ENCODE peak calls at places on chromosomes 7 and 10, in four cellular contexts. One of them, this sample, is unnamed.

GRCh38 chr10:31020128-31020527 is 11.5 kb downstream of the ZNF438 start:
- DNase-seq in mucosa of descending colon: no peak
- DNase-seq in BJ: no peak
- DNase-seq in gastrocnemius medialis: no peak
- DNase-seq in this sample: peak

GRCh38 chr7:31027161-31027965 is 24.7 kb upstream of the ADCYAP1R1 start:
- DNase-seq in mucosa of descending colon: peak
- DNase-seq in BJ: no peak
- DNase-seq in gastrocnemius medialis: no peak
- DNase-seq in this sample: no peak

GRCh38 chr10:124512040-124512428 is 50.4 kb downstream of the LHPP start:
- DNase-seq in mucosa of descending colon: no peak
- DNase-seq in BJ: no peak
- DNase-seq in gastrocnemius medialis: no peak
- DNase-seq in this sample: no peak

GRCh38 chr10:11875499-11876281 is 52.5 kb downstream of the PROSER2 start:
- DNase-seq in mucosa of descending colon: peak
- DNase-seq in BJ: peak
- DNase-seq in gastrocnemius medialis: peak
- DNase-seq in this sample: peak

GRCh38 chr10:85105614-85106013 is 777.2 kb downstream of the CCSER2 start:
- DNase-seq in mucosa of descending colon: no peak
- DNase-seq in BJ: no peak
- DNase-seq in gastrocnemius medialis: no peak
- DNase-seq in this sample: no peak

GRCh38 chr10:49112851-49113250 is 2.5 kb downstream of the VSTM4 start:
- DNase-seq in mucosa of descending colon: no peak
- DNase-seq in BJ: no peak
- DNase-seq in gastrocnemius medialis: no peak
- DNase-seq in this sample: no peak

GRCh38 chr7:40879941-40880558 is 745.2 kb downstream of the SUGCT start:
- DNase-seq in mucosa of descending colon: no peak
- DNase-seq in BJ: no peak
- DNase-seq in gastrocnemius medialis: no peak
- DNase-seq in this sample: peak

GRCh38 chr10:5252177-5253037 is 55.8 kb downstream of the AKR1C4 start:
- DNase-seq in mucosa of descending colon: no peak
- DNase-seq in BJ: no peak
- DNase-seq in gastrocnemius medialis: no peak
- DNase-seq in this sample: no peak

GRCh38 chr10:26216577-26216948 is at the start of gene GAD2:
- DNase-seq in mucosa of descending colon: no peak
- DNase-seq in BJ: no peak
- DNase-seq in gastrocnemius medialis: no peak
- DNase-seq in this sample: no peak

GRCh38 chr10:98415710-98416077 is 712 bp upstream of the PYROXD2 start:
- DNase-seq in mucosa of descending colon: no peak
- DNase-seq in BJ: no peak
- DNase-seq in gastrocnemius medialis: no peak
- DNase-seq in this sample: no peak

GRCh38 chr7:93461350-93461749 is 113.2 kb downstream of the CALCR start:
- DNase-seq in mucosa of descending colon: no peak
- DNase-seq in BJ: no peak
- DNase-seq in gastrocnemius medialis: no peak
- DNase-seq in this sample: no peak
- TF ChIP-seq CTCF in mucosa of descending colon: no peak
- TF ChIP-seq CTCF in BJ: no peak
- TF ChIP-seq CTCF in gastrocnemius medialis: no peak
- TF ChIP-seq CTCF in this sample: no peak

DNA sequence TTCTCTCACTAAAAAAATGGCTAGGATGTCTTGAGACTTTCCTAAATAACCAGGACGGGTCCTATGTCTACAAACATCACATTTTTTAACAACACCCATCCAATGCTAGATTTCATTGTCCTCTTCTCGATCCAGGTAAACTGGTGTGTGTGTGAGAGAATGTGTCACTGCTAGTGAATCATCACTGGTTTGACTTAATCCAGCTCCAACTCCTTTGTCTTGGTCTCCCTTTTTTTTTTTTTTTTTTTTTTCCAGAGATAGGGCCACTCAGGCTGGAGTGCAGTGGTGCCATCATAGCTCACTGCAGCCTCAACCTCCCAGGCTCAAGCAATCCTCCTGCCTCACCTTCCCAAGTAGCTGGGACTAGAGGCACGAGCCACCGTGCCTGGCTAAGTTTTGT is 2.0 kb upstream of the UFSP1 start:
- DNase-seq in mucosa of descending colon: no peak
- DNase-seq in BJ: no peak
- DNase-seq in gastrocnemius medialis: no peak
- DNase-seq in this sample: no peak
- TF ChIP-seq CTCF in mucosa of descending colon: no peak
- TF ChIP-seq CTCF in BJ: no peak
- TF ChIP-seq CTCF in gastrocnemius medialis: no peak
- TF ChIP-seq CTCF in this sample: no peak

DNA sequence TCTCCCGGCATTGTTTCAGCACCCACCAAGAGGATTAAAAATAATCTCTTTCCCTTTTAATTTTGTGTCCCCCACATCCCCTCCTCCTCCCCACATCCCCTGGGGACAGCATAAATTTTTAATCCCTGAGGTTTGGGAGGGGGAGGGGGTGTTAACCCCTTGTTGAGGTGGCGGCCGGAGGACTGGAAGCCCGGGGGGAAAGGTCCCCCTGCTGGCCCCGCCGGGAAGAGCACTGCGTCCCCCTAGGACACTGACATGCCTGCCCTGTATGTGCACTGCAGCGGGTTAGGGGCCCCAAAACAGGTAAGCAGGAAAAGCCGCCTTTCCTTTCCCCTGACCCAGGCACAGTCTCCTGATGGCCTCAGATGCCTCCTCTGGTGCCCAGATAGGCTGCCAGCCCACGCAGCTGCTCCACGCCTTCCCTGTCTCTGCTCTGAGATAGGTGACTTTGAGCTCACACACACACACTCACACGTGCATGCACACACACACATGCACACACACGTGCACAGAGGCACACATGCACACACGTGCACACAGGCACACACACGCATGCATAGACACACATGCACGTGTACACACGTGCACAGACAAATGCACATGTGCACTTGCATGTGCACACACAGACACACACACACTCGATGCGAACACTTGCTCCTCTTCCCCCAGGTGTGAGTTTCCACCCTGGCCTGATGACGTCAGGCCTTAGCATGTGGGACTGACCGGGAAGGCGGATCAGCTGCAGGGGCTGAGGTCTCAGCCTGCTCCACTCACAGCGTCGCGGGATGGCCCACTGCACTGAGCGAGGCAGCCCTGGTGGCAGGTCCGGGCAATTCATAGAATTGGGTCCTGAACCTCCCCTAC is 12.3 kb downstream of the CNPY1 start:
- DNase-seq in mucosa of descending colon: no peak
- DNase-seq in BJ: no peak
- DNase-seq in gastrocnemius medialis: no peak
- DNase-seq in this sample: no peak
- TF ChIP-seq CTCF in mucosa of descending colon: no peak
- TF ChIP-seq CTCF in BJ: peak
- TF ChIP-seq CTCF in gastrocnemius medialis: peak
- TF ChIP-seq CTCF in this sample: peak

GRCh38 chr7:143288836-143289235 is 685 bp downstream of the CASP2 start:
- DNase-seq in mucosa of descending colon: no peak
- DNase-seq in BJ: no peak
- DNase-seq in gastrocnemius medialis: no peak
- DNase-seq in this sample: peak

GRCh38 chr7:143289421-143289820 is 1.3 kb downstream of the CASP2 start:
- DNase-seq in mucosa of descending colon: no peak
- DNase-seq in BJ: no peak
- DNase-seq in gastrocnemius medialis: no peak
- DNase-seq in this sample: no peak

GRCh38 chr7:143286522-143286890 is 1.6 kb upstream of the CASP2 start:
- DNase-seq in mucosa of descending colon: no peak
- DNase-seq in BJ: no peak
- DNase-seq in gastrocnemius medialis: no peak
- DNase-seq in this sample: no peak

GRCh38 chr7:143287321-143287934 is 723 bp upstream of the CASP2 start:
- DNase-seq in mucosa of descending colon: no peak
- DNase-seq in BJ: no peak
- DNase-seq in gastrocnemius medialis: no peak
- DNase-seq in this sample: no peak

DNA sequence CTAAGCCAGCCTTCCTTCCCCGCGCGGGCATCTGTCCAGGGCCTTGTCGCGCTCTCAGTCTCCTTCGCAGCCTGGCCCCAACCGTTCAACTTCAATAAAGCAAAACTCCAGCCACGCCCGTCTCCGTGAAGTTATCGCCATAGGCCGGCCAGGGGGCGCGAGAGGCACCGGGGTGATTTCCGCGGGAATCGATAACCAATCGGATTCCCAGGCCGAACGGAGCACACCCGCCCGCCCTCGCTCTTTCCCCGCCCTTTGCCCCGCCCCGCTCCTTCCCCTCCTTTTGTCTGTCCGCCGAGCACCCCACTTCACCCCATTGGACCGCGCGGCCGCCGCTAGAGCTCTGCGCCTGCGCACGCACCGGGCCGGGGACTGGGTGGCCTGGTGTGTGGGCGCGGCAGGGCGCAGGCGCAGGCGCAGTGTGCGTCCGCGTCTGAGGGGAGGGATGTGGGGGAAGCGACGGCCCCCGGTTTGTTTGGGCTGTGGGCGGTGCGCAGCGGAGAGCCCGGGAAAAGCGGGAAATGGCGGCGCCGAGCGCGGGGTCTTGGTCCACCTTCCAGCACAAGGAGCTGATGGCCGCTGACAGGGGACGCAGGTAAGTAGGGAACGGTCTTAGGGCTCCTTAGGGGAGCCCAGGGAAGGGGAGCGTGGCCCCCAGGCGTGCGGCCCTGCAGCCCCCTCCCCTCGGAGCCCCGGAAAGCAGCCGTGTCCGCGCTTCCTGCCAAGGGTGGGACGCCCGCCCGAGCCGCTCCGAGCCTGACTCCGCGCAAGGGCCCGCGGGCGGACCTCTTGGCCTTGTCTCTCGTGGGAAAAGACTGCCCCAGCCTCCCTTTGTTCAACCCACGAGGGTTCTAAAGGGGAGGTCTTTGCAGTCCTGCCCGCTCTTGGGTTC is at the start of gene CASP2:
- DNase-seq in mucosa of descending colon: peak
- DNase-seq in BJ: peak
- DNase-seq in gastrocnemius medialis: peak
- DNase-seq in this sample: peak
- TF ChIP-seq CTCF in mucosa of descending colon: peak
- TF ChIP-seq CTCF in BJ: peak
- TF ChIP-seq CTCF in gastrocnemius medialis: peak
- TF ChIP-seq CTCF in this sample: peak

This sample was measured in HFFc6.